ENCODE peak calls at places on chromosome 5, in five cellular contexts. One of them, this sample, is unnamed.

GRCh38 chr5:180470966-180471582 is 23.1 kb upstream of the CNOT6 start:
- DNase-seq in mucosa of gallbladder: peak
- DNase-seq in astrocyte of the hippocampus: peak
- DNase-seq in NCI-H226: peak
- DNase-seq in NK-92 treated with Interleukin-12 subunit alpha and Interleukin-12 subunit beta, amount 100 ng/mL, for 24 hours: peak
- DNase-seq in this sample: peak

GRCh38 chr5:16480821-16481538 is 15.4 kb upstream of the ZNF622 start:
- DNase-seq in mucosa of gallbladder: no peak
- DNase-seq in astrocyte of the hippocampus: no peak
- DNase-seq in NCI-H226: no peak
- DNase-seq in NK-92 treated with Interleukin-12 subunit alpha and Interleukin-12 subunit beta, amount 100 ng/mL, for 24 hours: no peak
- DNase-seq in this sample: peak

GRCh38 chr5:167592114-167592513 is 699.3 kb upstream of the WWC1 start:
- DNase-seq in mucosa of gallbladder: no peak
- DNase-seq in astrocyte of the hippocampus: no peak
- DNase-seq in NCI-H226: no peak
- DNase-seq in NK-92 treated with Interleukin-12 subunit alpha and Interleukin-12 subunit beta, amount 100 ng/mL, for 24 hours: no peak
- DNase-seq in this sample: no peak

GRCh38 chr5:27619982-27620381 is 581.6 kb upstream of the CDH9 start:
- DNase-seq in mucosa of gallbladder: no peak
- DNase-seq in astrocyte of the hippocampus: no peak
- DNase-seq in NCI-H226: no peak
- DNase-seq in NK-92 treated with Interleukin-12 subunit alpha and Interleukin-12 subunit beta, amount 100 ng/mL, for 24 hours: no peak
- DNase-seq in this sample: peak

GRCh38 chr5:180860273-180860886 is 696 bp downstream of the ZFP62 start:
- DNase-seq in mucosa of gallbladder: peak
- DNase-seq in astrocyte of the hippocampus: no peak
- DNase-seq in NCI-H226: peak
- DNase-seq in NK-92 treated with Interleukin-12 subunit alpha and Interleukin-12 subunit beta, amount 100 ng/mL, for 24 hours: peak
- DNase-seq in this sample: peak

GRCh38 chr5:544675-545330 is 20.6 kb upstream of the SLC9A3 start:
- DNase-seq in mucosa of gallbladder: no peak
- DNase-seq in astrocyte of the hippocampus: no peak
- DNase-seq in NCI-H226: no peak
- DNase-seq in NK-92 treated with Interleukin-12 subunit alpha and Interleukin-12 subunit beta, amount 100 ng/mL, for 24 hours: no peak
- DNase-seq in this sample: no peak

GRCh38 chr5:171155621-171156020 is 153.4 kb upstream of the TLX3 start:
- DNase-seq in mucosa of gallbladder: no peak
- DNase-seq in astrocyte of the hippocampus: peak
- DNase-seq in NCI-H226: no peak
- DNase-seq in NK-92 treated with Interleukin-12 subunit alpha and Interleukin-12 subunit beta, amount 100 ng/mL, for 24 hours: no peak
- DNase-seq in this sample: no peak

GRCh38 chr5:149387982-149388381 is 8.9 kb upstream of the IL17B start:
- DNase-seq in mucosa of gallbladder: no peak
- DNase-seq in astrocyte of the hippocampus: no peak
- DNase-seq in NCI-H226: peak
- DNase-seq in NK-92 treated with Interleukin-12 subunit alpha and Interleukin-12 subunit beta, amount 100 ng/mL, for 24 hours: no peak
- DNase-seq in this sample: peak

GRCh38 chr5:133818031-133818431 is 150.4 kb downstream of the C5orf15 start:
- DNase-seq in mucosa of gallbladder: peak
- DNase-seq in astrocyte of the hippocampus: peak
- DNase-seq in NCI-H226: no peak
- DNase-seq in NK-92 treated with Interleukin-12 subunit alpha and Interleukin-12 subunit beta, amount 100 ng/mL, for 24 hours: no peak
- DNase-seq in this sample: no peak

GRCh38 chr5:112779531-112779930 is 41.8 kb downstream of the APC start:
- DNase-seq in mucosa of gallbladder: no peak
- DNase-seq in astrocyte of the hippocampus: no peak
- DNase-seq in NCI-H226: peak
- DNase-seq in NK-92 treated with Interleukin-12 subunit alpha and Interleukin-12 subunit beta, amount 100 ng/mL, for 24 hours: no peak
- DNase-seq in this sample: peak

GRCh38 chr5:104998169-104998568 is 1435.6 kb upstream of the NUDT12 start:
- DNase-seq in mucosa of gallbladder: no peak
- DNase-seq in astrocyte of the hippocampus: no peak
- DNase-seq in NCI-H226: no peak
- DNase-seq in NK-92 treated with Interleukin-12 subunit alpha and Interleukin-12 subunit beta, amount 100 ng/mL, for 24 hours: no peak
- DNase-seq in this sample: no peak

GRCh38 chr5:31366941-31367340 is 165.0 kb downstream of the DROSHA start:
- DNase-seq in mucosa of gallbladder: no peak
- DNase-seq in astrocyte of the hippocampus: peak
- DNase-seq in NCI-H226: peak
- DNase-seq in NK-92 treated with Interleukin-12 subunit alpha and Interleukin-12 subunit beta, amount 100 ng/mL, for 24 hours: no peak
- DNase-seq in this sample: no peak

GRCh38 chr5:143025376-143025775 is 255.2 kb downstream of the ARHGAP26 start:
- DNase-seq in mucosa of gallbladder: no peak
- DNase-seq in astrocyte of the hippocampus: no peak
- DNase-seq in NCI-H226: no peak
- DNase-seq in NK-92 treated with Interleukin-12 subunit alpha and Interleukin-12 subunit beta, amount 100 ng/mL, for 24 hours: no peak
- DNase-seq in this sample: peak

GRCh38 chr5:31186672-31187267 is 6.7 kb upstream of the CDH6 start:
- DNase-seq in mucosa of gallbladder: no peak
- DNase-seq in astrocyte of the hippocampus: peak
- DNase-seq in NCI-H226: no peak
- DNase-seq in NK-92 treated with Interleukin-12 subunit alpha and Interleukin-12 subunit beta, amount 100 ng/mL, for 24 hours: no peak
- DNase-seq in this sample: peak

GRCh38 chr5:156896545-156896944 is 46.5 kb downstream of the PPP1R2B start:
- DNase-seq in mucosa of gallbladder: no peak
- DNase-seq in astrocyte of the hippocampus: no peak
- DNase-seq in NCI-H226: no peak
- DNase-seq in NK-92 treated with Interleukin-12 subunit alpha and Interleukin-12 subunit beta, amount 100 ng/mL, for 24 hours: no peak
- DNase-seq in this sample: no peak

GRCh38 chr5:39223568-39224156 is 4.3 kb upstream of the FYB1 start:
- DNase-seq in mucosa of gallbladder: no peak
- DNase-seq in astrocyte of the hippocampus: no peak
- DNase-seq in NCI-H226: no peak
- DNase-seq in NK-92 treated with Interleukin-12 subunit alpha and Interleukin-12 subunit beta, amount 100 ng/mL, for 24 hours: no peak
- DNase-seq in this sample: no peak

GRCh38 chr5:436641-436975 is 6.4 kb upstream of the EXOC3 start:
- DNase-seq in mucosa of gallbladder: no peak
- DNase-seq in astrocyte of the hippocampus: no peak
- DNase-seq in NCI-H226: no peak
- DNase-seq in NK-92 treated with Interleukin-12 subunit alpha and Interleukin-12 subunit beta, amount 100 ng/mL, for 24 hours: no peak
- DNase-seq in this sample: no peak

GRCh38 chr5:100761192-100761591 is 141.9 kb downstream of the ST8SIA4 start:
- DNase-seq in mucosa of gallbladder: no peak
- DNase-seq in astrocyte of the hippocampus: no peak
- DNase-seq in NCI-H226: no peak
- DNase-seq in NK-92 treated with Interleukin-12 subunit alpha and Interleukin-12 subunit beta, amount 100 ng/mL, for 24 hours: no peak
- DNase-seq in this sample: peak

This sample was measured in myocyte.